ENCODE peak calls at places on chromosomes 13 and 19, in four cellular contexts. V, E, U and C are unnamed samples.

GRCh38 chr13:59345316-59345715 is 818.4 kb downstream of the DIAPH3 start:
- DNase-seq in E (no peak), V (no peak), U (no peak), C (no peak)

GRCh38 chr13:98474292-98474691 is 102.6 kb downstream of the STK24 start:
- DNase-seq in E (no peak), U (no peak), V (no peak), C (no peak)

GRCh38 chr13:80850771-80851170 is 509.8 kb upstream of the SPRY2 start:
- DNase-seq in U (no peak), E (no peak), V (no peak), C (no peak)

GRCh38 chr13:28049880-28050871 is 50.2 kb downstream of the FLT3 start:
- DNase-seq in E (no peak), U (no peak), V (no peak), C (no peak)

GRCh38 chr13:75704942-75705320 is 68.8 kb downstream of the LMO7 start:
- DNase-seq in E (no peak), U (peak), V (no peak), C (no peak)

GRCh38 chr19:29772696-29773095 is 39.1 kb upstream of the CCNE1 start:
- DNase-seq in U (no peak), E (no peak), V (no peak), C (no peak)

GRCh38 chr13:91399189-91400093 is 1.0 kb downstream of the GPC5 start:
- DNase-seq in E (no peak), V (no peak), U (no peak), C (no peak)

GRCh38 chr13:95556981-95557380 is 4.5 kb downstream of the CLDN10 start:
- DNase-seq in V (no peak), E (no peak), U (no peak), C (no peak)

GRCh38 chr19:53333071-53333465 is 481 bp upstream of the ZNF845 start:
- DNase-seq in V (peak), U (peak), E (peak), C (no peak)

GRCh38 chr13:103525530-103525929 is 459.3 kb upstream of the SLC10A2 start:
- DNase-seq in U (no peak), V (no peak), E (no peak), C (no peak)

GRCh38 chr13:45807520-45808099 is 43.9 kb downstream of the SIAH3 start:
- DNase-seq in V (no peak), E (peak), U (no peak), C (peak)

GRCh38 chr19:10104665-10105221 is 1.4 kb upstream of the PPAN start:
- DNase-seq in E (no peak), V (no peak), U (no peak), C (peak)

GRCh38 chr13:46593403-46593802 is 40.4 kb downstream of the LRCH1 start:
- DNase-seq in V (no peak), E (no peak), U (no peak), C (no peak)

GRCh38 chr13:107348931-107349330 is 781.0 kb upstream of the ARGLU1 start:
- DNase-seq in U (no peak), E (no peak), V (no peak), C (no peak)

GRCh38 chr13:106314417-106314816 is 221.0 kb downstream of the EFNB2 start:
- DNase-seq in E (no peak), U (no peak), V (no peak), C (no peak)

GRCh38 chr13:38566023-38566422 is 120.9 kb upstream of the FREM2 start:
- DNase-seq in U (no peak), E (no peak), V (no peak), C (no peak)

GRCh38 chr19:30336290-30336689 is 35.9 kb upstream of the ZNF536 start:
- DNase-seq in U (no peak), V (no peak), E (no peak), C (no peak)

GRCh38 chr19:32555786-32556185 is 25.2 kb upstream of the PDCD5 start:
- DNase-seq in E (no peak), V (no peak), U (no peak), C (no peak)

GRCh38 chr13:103772576-103772975 is 706.4 kb upstream of the SLC10A2 start:
- DNase-seq in V (no peak), E (no peak), U (no peak), C (peak)

GRCh38 chr19:1904385-1905070 is 671 bp upstream of the ADAT3 start:
- DNase-seq in V (no peak), E (no peak), U (peak), C (no peak)

GRCh38 chr13:100022798-100023197 is 41.2 kb downstream of the ZIC2 start:
- DNase-seq in E (no peak), V (no peak), U (no peak), C (no peak)

GRCh38 chr19:10421240-10421948 is 1.1 kb downstream of the PDE4A start:
- DNase-seq in U (no peak), V (no peak), E (no peak), C (no peak)

DNA sequence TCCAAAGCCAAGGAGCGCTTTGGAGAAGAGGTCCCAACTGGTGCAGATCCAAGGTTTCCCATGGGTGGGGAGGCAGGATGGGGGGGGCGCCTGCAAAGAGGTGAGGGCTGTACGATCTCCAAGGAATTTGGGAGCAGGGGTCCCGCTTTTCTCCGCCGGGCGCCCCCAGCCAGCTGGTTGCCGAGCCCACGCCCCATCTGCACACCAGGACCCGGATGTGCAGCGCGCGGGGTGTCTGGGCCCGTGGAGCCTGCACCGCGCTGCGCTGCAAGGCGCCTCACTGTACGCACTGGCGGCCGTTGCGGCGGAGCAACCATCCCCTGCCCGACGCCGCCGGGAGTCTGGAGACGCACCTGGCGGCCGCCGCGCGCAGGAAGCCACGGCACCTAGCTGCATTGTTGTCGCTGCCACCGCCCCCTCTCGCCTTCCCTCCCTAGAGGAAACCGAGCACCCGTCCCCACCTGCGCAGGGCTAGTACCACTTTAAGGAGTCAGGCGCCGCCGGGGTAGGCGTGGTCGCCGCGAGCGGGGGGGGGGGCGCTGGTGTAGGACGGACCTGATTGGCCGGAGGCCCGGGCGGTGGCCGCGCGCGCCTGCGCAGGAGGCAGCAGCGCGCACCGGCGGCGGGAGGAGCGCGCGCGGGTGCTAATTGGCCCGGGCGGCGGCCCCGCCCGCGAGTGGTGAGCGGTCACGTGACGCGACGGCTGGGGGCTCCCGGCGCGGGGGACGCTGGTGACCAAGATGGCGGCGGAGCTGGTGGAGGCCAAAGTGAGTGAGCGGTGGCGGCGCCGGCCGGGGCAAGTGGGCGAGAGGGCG is at the start of gene PIAS4:
- DNase-seq in V (peak), E (peak), U (peak), C (peak)
- TF ChIP-seq POLR2A in V (peak), E (no peak), U (no peak), C (peak)

GRCh38 chr19:47357788-47358680 is 8.9 kb downstream of the DHX34 start:
- DNase-seq in U (no peak), E (no peak), V (no peak), C (no peak)

GRCh38 chr19:47362321-47362720 is 13.2 kb downstream of the DHX34 start:
- DNase-seq in U (no peak), E (no peak), V (no peak), C (no peak)

GRCh38 chr19:47363758-47364529 is 14.8 kb downstream of the DHX34 start:
- DNase-seq in V (no peak), U (no peak), E (no peak), C (no peak)
- TF ChIP-seq POLR2A in V (no peak), U (no peak), E (no peak), C (no peak)

DNA sequence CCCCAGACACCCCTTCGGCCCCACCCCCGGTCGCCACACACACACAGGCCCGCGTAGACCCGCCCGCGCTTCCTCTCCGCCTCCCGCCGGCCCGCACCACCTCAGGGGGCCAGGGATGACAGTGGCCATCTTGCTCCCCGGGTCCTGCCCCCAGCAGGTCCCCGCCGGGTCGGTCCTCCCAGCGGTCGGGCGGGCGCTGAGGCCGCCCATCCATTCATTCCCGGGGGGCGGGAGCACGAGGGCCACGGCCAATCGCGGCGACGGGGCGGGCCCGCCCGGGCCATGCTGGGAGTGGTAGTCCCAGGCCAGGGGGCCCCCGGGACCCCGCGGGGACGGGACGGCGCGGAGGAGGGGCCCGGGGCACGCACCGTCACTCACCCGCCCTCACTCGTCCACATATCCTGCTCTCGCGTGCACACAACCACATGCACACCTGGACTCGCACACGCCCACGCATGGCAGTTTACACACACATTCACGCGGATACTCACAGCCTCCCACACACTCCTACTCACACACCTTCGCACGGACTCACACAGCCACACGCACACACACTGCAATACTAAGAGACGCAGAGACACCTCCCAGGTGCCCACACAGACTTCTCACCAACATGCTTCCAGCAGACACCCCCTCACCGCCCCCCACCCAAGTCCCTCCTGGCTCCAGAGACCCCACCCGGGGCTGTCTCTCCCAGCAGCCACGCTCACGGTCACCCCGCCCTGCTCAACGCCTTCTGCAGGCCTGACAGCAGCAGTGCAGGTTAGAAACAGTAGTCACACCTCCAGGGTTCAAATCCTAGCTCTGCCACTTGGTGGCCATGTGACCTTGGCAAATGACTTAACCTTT is at the start of gene DPF1:
- DNase-seq in E (no peak), U (no peak), V (no peak), C (peak)
- TF ChIP-seq POLR2A in E (no peak), U (no peak), V (no peak), C (peak)

GRCh38 chr19:48330012-48330681 is 4.8 kb downstream of the EMP3 start:
- DNase-seq in V (peak), U (peak), E (peak), C (no peak)
- TF ChIP-seq POLR2A in V (no peak), U (no peak), E (peak), C (no peak)

GRCh38 chr19:42086770-42087550 is 11.0 kb downstream of the ZNF574 start:
- DNase-seq in E (no peak), V (no peak), U (no peak), C (peak)
- TF ChIP-seq POLR2A in E (no peak), V (no peak), U (no peak), C (no peak)